ENCODE peak calls at places on chromosomes 5 and 9, in eight cellular contexts. O is upper lobe of left lung, Y is tibial artery, U is IMR-90, M is uterus, J is Caco-2, R is neuronal stem cell, A is cardiac muscle cell. Q is an unnamed sample. For H3K4me1 and H3K9me3, the result is how much of the 10 kb centered on the place peaks cover.

GRCh38 chr9:97559111-97559514 is 57.6 kb downstream of the TMOD1 start:
- DNase-seq in Y (no peak), O (no peak), U (peak), M (peak), R (no peak), A (no peak), J (no peak), Q (no peak)

GRCh38 chr9:10045598-10045997 is 567.2 kb downstream of the PTPRD start:
- DNase-seq in A (peak), O (no peak), J (no peak), U (peak), M (no peak), Y (no peak), R (peak), Q (no peak)

GRCh38 chr9:133528887-133529262 is 4.1 kb upstream of the MYMK start:
- DNase-seq in M (no peak), R (no peak), A (no peak), U (no peak), J (no peak), O (no peak), Y (no peak), Q (no peak)

GRCh38 chr9:108606408-108606807 is 249.4 kb downstream of the ACTL7B start:
- DNase-seq in A (no peak), R (no peak), U (no peak), O (no peak), M (no peak), Y (no peak), J (no peak), Q (no peak)

GRCh38 chr5:10372726-10373709 is 19.5 kb downstream of the MARCHF6 start:
- DNase-seq in U (no peak), J (no peak), R (no peak), Y (no peak), M (no peak), O (no peak), A (no peak), Q (no peak)

GRCh38 chr9:3962467-3962866 is 337.4 kb downstream of the GLIS3 start:
- DNase-seq in Y (no peak), U (peak), A (peak), M (no peak), O (no peak), J (no peak), R (no peak), Q (no peak)

GRCh38 chr9:114303977-114304376 is 18.9 kb upstream of the ORM1 start:
- DNase-seq in Y (no peak), O (peak), J (no peak), U (no peak), M (no peak), A (no peak), R (no peak), Q (no peak)

GRCh38 chr9:105296889-105297288 is 52.4 kb downstream of the SLC44A1 start:
- DNase-seq in M (no peak), O (no peak), J (peak), A (peak), U (peak), Y (no peak), R (peak), Q (no peak)

GRCh38 chr5:75885849-75886596 is 168.8 kb upstream of the POC5 start:
- DNase-seq in O (no peak), J (no peak), A (no peak), U (no peak), R (no peak), Y (no peak), M (no peak), Q (no peak)

GRCh38 chr5:31963961-31964360 is 210.2 kb downstream of the GOLPH3 start:
- DNase-seq in U (no peak), J (no peak), O (no peak), A (no peak), M (no peak), R (no peak), Y (no peak), Q (no peak)

GRCh38 chr5:93574041-93574938 is 6.7 kb downstream of the NR2F1-AS1 start:
- DNase-seq in Y (no peak), U (no peak), A (no peak), M (peak), O (no peak), J (no peak), R (no peak), Q (no peak)

GRCh38 chr5:31741496-31741895 is 102.6 kb downstream of the PDZD2 start:
- DNase-seq in U (no peak), O (peak), A (no peak), J (no peak), M (no peak), R (no peak), Y (peak), Q (no peak)

GRCh38 chr5:62307364-62307689 is 1.3 kb downstream of the KIF2A start:
- DNase-seq in M (no peak), Y (no peak), O (no peak), J (no peak), A (no peak), R (no peak), U (no peak), Q (no peak)

GRCh38 chr9:105053209-105053652 is 125.3 kb upstream of the ABCA1 start:
- DNase-seq in O (peak), J (no peak), A (peak), R (no peak), M (no peak), Y (no peak), U (peak), Q (no peak)

GRCh38 chr5:665956-666711 is 27.0 kb downstream of the TPPP start:
- DNase-seq in J (no peak), U (no peak), Y (no peak), O (no peak), R (no peak), A (no peak), M (no peak), Q (no peak)

GRCh38 chr5:67164856-67165523 is 31.6 kb downstream of the CD180 start:
- DNase-seq in M (no peak), R (no peak), O (no peak), U (no peak), J (no peak), Y (no peak), A (no peak), Q (no peak)

GRCh38 chr5:39211773-39212172 is 7.6 kb downstream of the FYB1 start:
- DNase-seq in O (no peak), Y (no peak), R (no peak), A (no peak), M (no peak), U (no peak), J (no peak), Q (no peak)

GRCh38 chr5:65927497-65928340 is 1.3 kb downstream of the ERBIN start:
- DNase-seq in M (no peak), J (no peak), O (peak), R (no peak), U (peak), Y (no peak), A (peak), Q (no peak)

GRCh38 chr9:121399883-121400607 is 30.0 kb upstream of the STOM start:
- DNase-seq in O (no peak), U (peak), R (peak), M (no peak), Y (no peak), A (peak), J (no peak), Q (no peak)

GRCh38 chr5:104187656-104188055 is 625.1 kb upstream of the NUDT12 start:
- DNase-seq in Y (no peak), U (no peak), M (no peak), O (no peak), J (no peak), R (no peak), A (no peak), Q (no peak)

GRCh38 chr5:141208478-141208877 is at the start of gene PCDHB12:
- DNase-seq in M (no peak), U (peak), J (no peak), R (no peak), Y (no peak), O (no peak), A (no peak), Q (no peak)

GRCh38 chr5:178117911-178118310 is 4.6 kb downstream of the N4BP3 start:
- DNase-seq in R (no peak), O (no peak), Y (no peak), M (no peak), U (no peak), A (no peak), J (no peak), Q (no peak)

GRCh38 chr9:124284940-124285441 is 27.2 kb downstream of the NEK6 start:
- DNase-seq in J (no peak), A (peak), M (peak), Y (peak), R (no peak), U (peak), O (no peak), Q (no peak)

GRCh38 chr9:124284237-124284831 is 26.6 kb downstream of the NEK6 start:
- DNase-seq in U (peak), O (peak), J (no peak), R (no peak), Y (no peak), A (peak), M (no peak), Q (no peak)

GRCh38 chr9:124285903-124286291 is 28.1 kb downstream of the NEK6 start:
- DNase-seq in Y (peak), M (peak), J (no peak), U (peak), R (no peak), A (peak), O (peak), Q (no peak)

GRCh38 chr9:124286292-124286931 is 28.7 kb downstream of the NEK6 start:
- DNase-seq in Y (no peak), A (peak), U (peak), R (no peak), M (peak), O (peak), J (no peak), Q (no peak)

GRCh38 chr9:124285490-124285889 is 27.7 kb downstream of the NEK6 start:
- DNase-seq in R (no peak), A (no peak), Y (no peak), M (no peak), U (no peak), J (no peak), O (no peak), Q (no peak)
- H3K4me1 ChIP-seq in R (under half), A (under half), Y (half or more), M (under half), U (half or more), J (under half), O (half or more), Q (under half)

GRCh38 chr5:50900952-50901510 is 234.6 kb downstream of the PARP8 start:
- DNase-seq in M (no peak), J (no peak), R (no peak), A (no peak), O (no peak), U (no peak), Y (no peak), Q (no peak)
- H3K4me3 ChIP-seq in M (no peak), J (no peak), R (no peak), A (no peak), O (no peak), U (no peak), Y (no peak), Q (no peak)

GRCh38 chr9:35195683-35196082 is 33.9 kb downstream of the UNC13B start:
- DNase-seq in J (no peak), M (no peak), O (no peak), U (peak), Y (no peak), A (no peak), R (no peak), Q (no peak)
- H3K9me3 ChIP-seq in J (under half), M (under half), O (under half), U (under half), Y (under half), A (under half), R (under half), Q (under half)

GRCh38 chr5:79508794-79509193 is 5.1 kb downstream of the HOMER1 start:
- DNase-seq in U (no peak), O (no peak), Y (no peak), M (no peak), R (no peak), A (no peak), J (no peak), Q (no peak)
- H3K4me1 ChIP-seq in U (under half), O (under half), Y (under half), M (under half), R (under half), A (under half), J (under half), Q (under half)

GRCh38 chr5:173891367-173891766 is 3.2 kb downstream of the CPEB4 start:
- DNase-seq in M (no peak), R (no peak), U (no peak), Y (no peak), J (no peak), O (no peak), A (no peak), Q (no peak)

GRCh38 chr5:173890195-173890951 is 2.2 kb downstream of the CPEB4 start:
- DNase-seq in J (peak), A (peak), R (no peak), Y (peak), O (peak), U (peak), M (no peak), Q (no peak)

GRCh38 chr5:173893192-173893561 is 5.0 kb downstream of the CPEB4 start:
- DNase-seq in M (no peak), Y (no peak), J (no peak), R (no peak), A (no peak), O (no peak), U (no peak), Q (no peak)

GRCh38 chr5:173896631-173897030 is 8.5 kb downstream of the CPEB4 start:
- DNase-seq in Y (no peak), U (no peak), M (no peak), R (no peak), O (no peak), J (no peak), A (no peak), Q (no peak)

GRCh38 chr5:173895766-173896165 is 7.6 kb downstream of the CPEB4 start:
- DNase-seq in J (no peak), O (no peak), Y (no peak), R (no peak), U (no peak), A (no peak), M (no peak), Q (no peak)
- H3K4me3 ChIP-seq in J (no peak), O (no peak), Y (no peak), R (no peak), U (no peak), A (peak), M (no peak), Q (no peak)

DNA sequence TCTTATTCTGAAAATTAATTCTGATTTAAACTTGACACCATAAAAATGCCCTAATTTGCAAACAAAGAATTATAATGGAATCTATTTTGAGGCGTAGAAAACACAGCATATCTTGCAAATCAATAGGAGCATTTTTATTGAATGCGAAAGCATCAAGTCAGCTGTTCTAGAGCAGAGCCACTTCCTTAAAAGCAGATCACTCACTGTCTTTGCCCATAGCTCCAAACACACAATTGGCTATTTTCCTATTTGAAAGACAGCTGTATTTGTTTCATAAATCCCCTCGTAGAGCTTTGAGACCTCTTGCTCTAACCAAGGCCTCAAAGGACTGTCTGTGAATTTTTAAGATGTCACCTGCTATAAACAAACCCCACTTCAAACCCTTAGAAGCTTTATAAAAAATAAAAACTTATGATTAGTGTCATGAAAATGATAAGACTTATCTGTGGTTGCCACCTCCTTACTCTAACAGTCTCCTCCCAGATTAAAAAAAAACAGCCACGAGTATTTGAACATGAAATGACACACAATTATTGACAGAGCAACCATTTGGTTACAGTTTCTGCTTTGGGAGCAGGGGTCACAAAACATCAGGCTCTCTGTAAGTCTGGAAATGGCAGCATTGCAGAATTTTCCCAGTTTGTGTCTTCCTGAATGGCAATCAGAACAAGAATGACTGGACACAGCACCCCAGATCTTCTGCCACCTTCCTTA is 75.6 kb upstream of the RASEF start:
- DNase-seq in M (no peak), A (no peak), O (no peak), Y (no peak), R (no peak), U (no peak), J (no peak), Q (no peak)
- H3K9me3 ChIP-seq in M (under half), A (under half), O (under half), Y (under half), R (under half), U (under half), J (under half), Q (under half)

GRCh38 chr5:97078958-97079357 is 63.5 kb downstream of the LIX1 start:
- DNase-seq in R (no peak), U (peak), O (no peak), Y (no peak), M (no peak), J (no peak), A (no peak), Q (no peak)
- H3K4me1 ChIP-seq in R (under half), U (under half), O (under half), Y (under half), M (under half), J (under half), A (under half), Q (under half)

GRCh38 chr9:20642045-20642444 is 19.7 kb upstream of the MLLT3 start:
- DNase-seq in U (no peak), M (no peak), O (no peak), A (no peak), Y (no peak), J (no peak), R (no peak), Q (no peak)

GRCh38 chr9:20634895-20635294 is 12.6 kb upstream of the MLLT3 start:
- DNase-seq in J (no peak), R (no peak), A (no peak), Y (no peak), M (no peak), U (no peak), O (no peak), Q (no peak)

GRCh38 chr9:20636883-20637440 is 14.7 kb upstream of the MLLT3 start:
- DNase-seq in O (no peak), A (peak), U (peak), Y (no peak), J (no peak), M (no peak), R (no peak), Q (no peak)

GRCh38 chr9:20640331-20641187 is 18.3 kb upstream of the MLLT3 start:
- DNase-seq in M (no peak), O (no peak), Y (no peak), J (no peak), A (peak), U (peak), R (no peak), Q (peak)
- H3K4me3 ChIP-seq in M (no peak), O (no peak), Y (no peak), J (no peak), A (no peak), U (no peak), R (no peak), Q (no peak)

GRCh38 chr5:171316258-171317121 is 7.4 kb downstream of the TLX3 start:
- DNase-seq in Y (peak), A (no peak), O (no peak), J (no peak), R (no peak), U (peak), M (no peak), Q (no peak)

GRCh38 chr5:171313481-171314206 is 4.6 kb downstream of the TLX3 start:
- DNase-seq in M (no peak), O (no peak), Y (peak), U (no peak), A (no peak), J (no peak), R (no peak), Q (no peak)

GRCh38 chr5:171315386-171315891 is 6.4 kb downstream of the TLX3 start:
- DNase-seq in A (no peak), Y (peak), O (no peak), M (no peak), R (no peak), J (no peak), U (no peak), Q (no peak)

GRCh38 chr5:171315925-171316257 is 6.8 kb downstream of the TLX3 start:
- DNase-seq in Y (peak), R (no peak), U (no peak), J (no peak), O (no peak), A (no peak), M (no peak), Q (no peak)

GRCh38 chr5:171314728-171315385 is 5.8 kb downstream of the TLX3 start:
- DNase-seq in A (peak), U (no peak), Y (peak), O (no peak), M (no peak), R (no peak), J (no peak), Q (no peak)
- H3K9me3 ChIP-seq in A (under half), U (under half), Y (under half), O (under half), M (under half), R (under half), J (under half), Q (under half)

DNA sequence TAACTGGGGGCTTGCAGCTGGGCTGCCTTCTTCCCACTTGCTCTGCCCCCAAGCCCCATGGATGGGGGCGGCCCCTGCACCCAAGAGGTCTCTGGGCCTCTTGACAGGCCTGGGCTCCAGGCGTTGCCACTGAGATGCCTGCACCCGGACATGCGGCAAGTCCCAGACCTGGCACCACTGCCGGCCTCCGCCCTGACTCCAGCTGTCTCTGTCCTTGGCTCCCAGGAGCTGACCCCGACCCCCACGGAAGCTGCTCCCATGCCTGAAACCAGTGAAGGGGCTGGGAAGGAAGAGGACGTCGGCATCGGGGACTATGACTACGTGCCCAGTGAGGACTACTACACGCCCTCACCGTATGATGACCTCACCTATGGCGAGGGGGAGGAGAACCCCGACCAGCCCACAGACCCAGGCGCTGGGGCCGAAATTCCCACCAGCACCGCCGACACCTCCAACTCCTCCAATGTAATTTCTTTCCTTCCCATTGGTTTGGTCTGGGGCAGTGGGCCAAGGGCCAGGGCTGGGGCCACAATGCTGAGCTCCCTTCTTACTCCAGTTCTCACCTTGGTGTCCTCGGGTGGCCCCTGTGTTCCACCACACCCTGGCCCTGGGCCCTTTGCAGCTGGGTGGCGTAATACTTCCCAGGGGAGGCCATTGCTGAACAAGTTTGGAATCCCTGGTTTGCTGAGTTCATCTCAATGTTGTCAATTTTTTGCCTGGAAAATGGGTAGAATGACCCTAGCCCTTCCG is 88.6 kb downstream of the COL5A1 start:
- DNase-seq in U (no peak), M (peak), O (no peak), Y (peak), J (no peak), R (no peak), A (peak), Q (no peak)
- H3K4me1 ChIP-seq in U (under half), M (under half), O (under half), Y (under half), J (under half), R (under half), A (under half), Q (under half)